ENCODE peak calls at places on chromosomes 13 and 19, in four cellular contexts. W is esophagus squamous epithelium, U is T-helper 9 cell, Z is H1. D is an unnamed sample.

GRCh38 chr13:113964251-113964995 is 9.5 kb downstream of the C13orf46 start:
- DNase-seq in W (no peak), U (no peak), Z (no peak), D (no peak)

GRCh38 chr19:5994407-5995165 is 16.6 kb upstream of the RANBP3 start:
- DNase-seq in W (no peak), Z (no peak), U (no peak), D (no peak)

GRCh38 chr13:24747248-24748151 is 16.5 kb upstream of the RNF17 start:
- DNase-seq in U (no peak), W (no peak), Z (peak), D (no peak)

GRCh38 chr19:1232231-1232637 is 5.6 kb downstream of the CBARP start:
- DNase-seq in Z (no peak), U (no peak), W (no peak), D (no peak)

GRCh38 chr13:60379837-60380236 is 17.2 kb upstream of the TDRD3 start:
- DNase-seq in W (no peak), Z (no peak), U (no peak), D (no peak)

GRCh38 chr13:58843567-58843966 is 1212.0 kb downstream of the PCDH17 start:
- DNase-seq in Z (peak), U (no peak), W (no peak), D (no peak)

GRCh38 chr19:588758-589692 is 656 bp upstream of the HCN2 start:
- DNase-seq in U (no peak), Z (no peak), W (no peak), D (no peak)

GRCh38 chr13:110399801-110400200 is 92.7 kb downstream of the COL4A2 start:
- DNase-seq in U (no peak), W (no peak), Z (no peak), D (no peak)

GRCh38 chr19:56252699-56253422 is 19.7 kb upstream of the EDDM13 start:
- DNase-seq in U (peak), W (peak), Z (peak), D (peak)

GRCh38 chr19:55939206-55939605 is 7.1 kb upstream of the NLRP13 start:
- DNase-seq in U (no peak), W (no peak), Z (no peak), D (no peak)

GRCh38 chr19:37346091-37346490 is 24.8 kb upstream of the ZNF527 start:
- DNase-seq in Z (no peak), W (no peak), U (no peak), D (no peak)

GRCh38 chr19:3360494-3361383 is 5.6 kb upstream of the NFIC start:
- DNase-seq in W (no peak), Z (peak), U (peak), D (peak)

GRCh38 chr13:113493315-113493951 is 2.9 kb upstream of the DCUN1D2 start:
- DNase-seq in W (no peak), U (no peak), Z (no peak), D (no peak)

D was measured in T-helper 22 cell.